ENCODE peak calls at places on chromosomes 6 and 20, in nine cellular contexts. O, V, M, R, L, F, E, T and G are unnamed samples.

GRCh38 chr6:21200056-21200870 is 393.3 kb upstream of the SOX4 start:
- DNase-seq in O (no peak), V (no peak), M (no peak), R (no peak), L (no peak), F (no peak), E (peak; percentile 12), T (no peak), G (no peak)

GRCh38 chr6:157227202-157228166 is 95.8 kb downstream of the TMEM242 start:
- DNase-seq in O (no peak), V (no peak), M (no peak), R (peak; percentile 13), L (no peak), F (no peak), E (no peak), T (no peak), G (peak; percentile 40)

GRCh38 chr20:51500311-51500710 is 42.2 kb downstream of the NFATC2 start:
- DNase-seq in O (no peak), V (no peak), M (peak; percentile 86), R (peak; percentile 51), L (no peak), F (no peak), E (no peak), T (no peak), G (no peak)

GRCh38 chr6:161301338-161301737 is 27.5 kb upstream of the AGPAT4 start:
- DNase-seq in O (no peak), V (peak; percentile 21), M (no peak), R (no peak), L (no peak), F (no peak), E (peak; percentile 91), T (no peak), G (no peak)

GRCh38 chr6:52570291-52570700 is 6.6 kb downstream of the TRAM2 start:
- DNase-seq in O (peak; percentile 50), V (peak; percentile 68), M (no peak), R (no peak), L (peak; percentile 23), F (peak; percentile 33), E (peak; percentile 51), T (no peak), G (peak; percentile 88)

GRCh38 chr6:45881705-45882435 is 133.8 kb downstream of the CLIC5 start:
- DNase-seq in O (no peak), V (no peak), M (no peak), R (no peak), L (no peak), F (no peak), E (no peak), T (no peak), G (no peak)

GRCh38 chr6:122947355-122947754 is 48.7 kb upstream of the CLVS2 start:
- DNase-seq in O (no peak), V (no peak), M (no peak), R (no peak), L (peak; percentile 23), F (no peak), E (no peak), T (no peak), G (no peak)

GRCh38 chr20:24814556-24815195 is 134.4 kb upstream of the CST7 start:
- DNase-seq in O (no peak), V (no peak), M (no peak), R (no peak), L (no peak), F (no peak), E (no peak), T (no peak), G (no peak)

GRCh38 chr6:89200706-89201215 is 16.4 kb downstream of the GABRR1 start:
- DNase-seq in O (no peak), V (no peak), M (no peak), R (no peak), L (no peak), F (no peak), E (no peak), T (no peak), G (no peak)

GRCh38 chr6:25753079-25753478 is 1.5 kb upstream of the SLC17A4 start:
- DNase-seq in O (no peak), V (no peak), M (no peak), R (no peak), L (no peak), F (no peak), E (no peak), T (no peak), G (no peak)

GRCh38 chr20:32227744-32228688 is 20.3 kb downstream of the POFUT1 start:
- DNase-seq in O (no peak), V (no peak), M (no peak), R (no peak), L (no peak), F (peak; percentile 88), E (peak; percentile 80), T (no peak), G (no peak)

GRCh38 chr6:166691199-166691598 is 64.1 kb upstream of the RPS6KA2 start:
- DNase-seq in O (no peak), V (peak; percentile 33), M (no peak), R (no peak), L (no peak), F (no peak), E (peak; percentile 52), T (peak; percentile 23), G (no peak)

GRCh38 chr20:6636209-6637159 is 131.0 kb upstream of the BMP2 start:
- DNase-seq in O (no peak), V (no peak), M (no peak), R (no peak), L (peak; percentile 37), F (peak; percentile 31), E (peak; percentile 87), T (no peak), G (no peak)

GRCh38 chr20:3380228-3381070 is 27.0 kb downstream of the DNAAF9 start:
- DNase-seq in O (no peak), V (no peak), M (no peak), R (no peak), L (peak; percentile 33), F (no peak), E (no peak), T (no peak), G (no peak)

GRCh38 chr6:76495909-76496308 is 423.4 kb upstream of the IMPG1 start:
- DNase-seq in O (no peak), V (no peak), M (no peak), R (no peak), L (no peak), F (no peak), E (no peak), T (no peak), G (no peak)

GRCh38 chr20:17571153-17571527 is 1.3 kb downstream of the DSTN start:
- DNase-seq in O (no peak), V (no peak), M (no peak), R (no peak), L (no peak), F (no peak), E (peak; percentile 41), T (no peak), G (no peak)

GRCh38 chr20:40741507-40742106 is 52.6 kb upstream of the MAFB start:
- DNase-seq in O (no peak), V (no peak), M (no peak), R (peak; percentile 16), L (peak; percentile 73), F (peak; percentile 51), E (peak; percentile 66), T (no peak), G (no peak)

GRCh38 chr6:52914516-52914915 is 5.0 kb upstream of the GSTA3 start:
- DNase-seq in O (no peak), V (no peak), M (no peak), R (no peak), L (no peak), F (no peak), E (no peak), T (no peak), G (no peak)

GRCh38 chr6:27767851-27768250 is 144.3 kb downstream of the OR2B2 start:
- DNase-seq in O (no peak), V (no peak), M (no peak), R (no peak), L (no peak), F (no peak), E (no peak), T (no peak), G (no peak)

GRCh38 chr6:5096482-5096881 is 11.3 kb downstream of the PPP1R3G start:
- DNase-seq in O (no peak), V (no peak), M (no peak), R (no peak), L (no peak), F (no peak), E (no peak), T (no peak), G (no peak)

DNA sequence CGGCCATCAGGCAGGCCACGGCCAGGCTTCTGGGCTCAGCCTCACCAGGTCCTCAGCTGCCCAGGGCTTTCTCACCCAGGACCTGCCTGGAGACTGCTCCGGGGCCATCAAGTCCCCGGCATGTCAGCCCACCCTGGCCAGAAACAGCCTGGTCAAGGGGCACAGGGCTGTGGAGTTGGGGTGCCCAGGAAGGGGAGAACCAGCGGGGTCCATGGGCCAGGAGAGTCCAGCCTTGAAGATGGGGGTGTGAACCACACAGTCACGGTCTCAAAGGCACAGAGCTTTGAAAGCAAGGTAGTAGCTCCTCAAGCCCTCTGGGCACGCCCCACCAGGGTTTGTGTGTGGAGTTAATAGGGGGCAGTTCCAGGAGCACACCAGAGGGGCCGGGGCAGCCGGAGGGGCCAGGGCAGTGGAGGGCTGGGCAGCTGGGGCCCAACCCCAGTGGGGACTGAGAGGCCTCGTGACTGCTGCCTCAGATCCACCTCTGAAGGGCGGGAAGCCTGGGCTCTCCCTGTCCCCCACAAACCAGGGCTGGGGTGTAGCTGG is 48.0 kb upstream of the BHLHE23 start:
- DNase-seq in O (no peak), V (no peak), M (peak; percentile 29), R (no peak), L (no peak), F (no peak), E (no peak), T (no peak), G (peak; percentile 56)
- H3K27me3 ChIP-seq in O (no peaks in the 10 kb centered on the region), V (no peaks in the 10 kb centered on the region), M (no peaks in the 10 kb centered on the region), R (peaks cover 6% of the 10 kb centered on the region), L (no peaks in the 10 kb centered on the region), F (peaks cover 41% of the 10 kb centered on the region), E (peaks cover 23% of the 10 kb centered on the region), T (no peaks in the 10 kb centered on the region), G (peaks cover 76% of the 10 kb centered on the region)

GRCh38 chr6:10877012-10877411 is 4.8 kb downstream of the GCM2 start:
- DNase-seq in O (no peak), V (no peak), M (no peak), R (no peak), L (no peak), F (no peak), E (no peak), T (no peak), G (no peak)
- H3K27me3 ChIP-seq in O (no peaks in the 10 kb centered on the region), V (peaks cover 22% of the 10 kb centered on the region), M (no peaks in the 10 kb centered on the region), R (peaks cover 34% of the 10 kb centered on the region), L (no peaks in the 10 kb centered on the region), F (peaks cover 16% of the 10 kb centered on the region), E (peaks cover 51% of the 10 kb centered on the region), T (no peaks in the 10 kb centered on the region), G (peaks cover 17% of the 10 kb centered on the region)

GRCh38 chr6:43271944-43272343 is 26.1 kb upstream of the SLC22A7 start:
- DNase-seq in O (no peak), V (no peak), M (no peak), R (no peak), L (no peak), F (no peak), E (no peak), T (no peak), G (no peak)
- H3K27me3 ChIP-seq in O (no peaks in the 10 kb centered on the region), V (no peaks in the 10 kb centered on the region), M (peaks cover 16% of the 10 kb centered on the region), R (no peaks in the 10 kb centered on the region), L (no peaks in the 10 kb centered on the region), F (peaks cover 21% of the 10 kb centered on the region), E (peaks cover 30% of the 10 kb centered on the region), T (no peaks in the 10 kb centered on the region), G (peaks cover 14% of the 10 kb centered on the region)

DNA sequence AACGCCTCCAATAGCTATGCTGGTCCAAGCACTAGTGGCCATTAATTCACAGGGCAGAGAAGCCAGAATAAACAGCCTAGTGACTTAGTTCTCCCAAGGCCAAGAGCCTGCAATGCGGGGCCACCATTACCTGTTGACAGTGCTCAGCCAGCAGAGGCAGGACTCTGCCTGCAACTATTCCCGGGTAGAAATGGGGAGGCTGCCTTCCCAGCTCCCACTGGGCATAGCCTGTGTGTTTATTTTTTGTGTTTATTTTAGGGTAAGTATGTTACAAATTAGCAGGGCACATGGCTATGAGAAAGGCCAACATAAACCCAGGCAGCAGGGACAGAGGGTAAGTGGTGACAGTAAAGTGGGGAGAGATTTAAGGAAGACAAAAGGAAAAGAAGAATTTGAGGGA is 5.0 kb downstream of the GNAS-AS1 start:
- DNase-seq in O (no peak), V (no peak), M (no peak), R (no peak), L (no peak), F (no peak), E (no peak), T (no peak), G (no peak)
- H3K27me3 ChIP-seq in O (no peaks in the 10 kb centered on the region), V (no peaks in the 10 kb centered on the region), M (peaks cover 14% of the 10 kb centered on the region), R (peaks cover 13% of the 10 kb centered on the region), L (no peaks in the 10 kb centered on the region), F (peaks cover 49% of the 10 kb centered on the region), E (peaks cover 38% of the 10 kb centered on the region), T (no peaks in the 10 kb centered on the region), G (peaks cover 37% of the 10 kb centered on the region)